ENCODE peak calls at places on chromosomes 6 and 20, in nine cellular contexts. H is iPS DF 6.9; C is H9; W is heart right ventricle; Z is CD4-positive, alpha-beta memory T cell; F is A549; X is naive thymus-derived CD4-positive, alpha-beta T cell; E is left ventricle myocardium inferior; D is stomach. J is an unnamed sample. For H3K4me1, the result is how much of the 10 kb centered on the place peaks cover.

GRCh38 chr20:5890773-5891441 is 59.4 kb downstream of the TRMT6 start:
- DNase-seq in H (no peak), C (no peak), W (no peak), Z (no peak), F (no peak), X (no peak), E (no peak), D (no peak), J (no peak)

GRCh38 chr6:160355001-160355400 is 6.8 kb downstream of the SLC22A3 start:
- DNase-seq in H (no peak), C (no peak), W (no peak), Z (no peak), F (peak), X (no peak), E (no peak), D (no peak), J (no peak)

GRCh38 chr6:139308936-139309603 is 17.3 kb upstream of the TXLNB start:
- DNase-seq in H (no peak), C (no peak), W (peak), Z (no peak), F (no peak), X (no peak), E (no peak), D (peak), J (no peak)

GRCh38 chr6:87393026-87393622 is 14.6 kb upstream of the CFAP206 start:
- DNase-seq in H (peak), C (no peak), W (peak), Z (peak), F (peak), X (peak), E (no peak), D (no peak), J (peak)

GRCh38 chr20:36214684-36215256 is 21.5 kb upstream of the AAR2 start:
- DNase-seq in H (no peak), C (peak), W (no peak), Z (peak), F (peak), X (no peak), E (no peak), D (no peak), J (no peak)

GRCh38 chr6:112827793-112828192 is 480.7 kb downstream of the RFPL4B start:
- DNase-seq in H (no peak), C (no peak), W (peak), Z (no peak), F (no peak), X (no peak), E (peak), D (no peak), J (no peak)

GRCh38 chr6:88380083-88380482 is 213.9 kb upstream of the CNR1 start:
- DNase-seq in H (no peak), C (no peak), W (no peak), Z (no peak), F (peak), X (no peak), E (peak), D (no peak), J (no peak)

GRCh38 chr20:45077559-45077958 is 23.4 kb downstream of the KCNS1 start:
- DNase-seq in H (no peak), C (no peak), W (no peak), Z (no peak), F (no peak), X (no peak), E (no peak), D (no peak), J (no peak)

DNA sequence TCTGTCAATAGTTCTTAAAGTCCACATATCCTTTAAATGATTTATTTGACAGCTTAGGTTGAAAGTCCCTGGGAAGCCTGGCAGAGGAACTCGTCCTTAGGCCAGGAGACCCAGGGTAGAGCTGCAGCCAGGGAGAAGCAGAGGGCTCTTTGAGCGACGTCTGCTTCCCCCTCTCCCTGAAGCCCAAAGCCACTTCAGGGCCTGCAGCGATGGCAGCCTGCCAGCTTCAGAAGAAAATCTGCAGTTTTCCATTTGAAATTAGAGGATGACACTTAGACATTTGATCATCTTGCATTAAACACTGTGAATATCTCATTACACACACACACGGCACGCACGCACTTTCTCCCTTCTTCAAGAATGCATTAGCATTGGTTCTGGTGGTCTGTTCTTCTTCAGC is 96.5 kb downstream of the PLEKHG1 start:
- DNase-seq in H (no peak), C (no peak), W (no peak), Z (no peak), F (no peak), X (no peak), E (no peak), D (no peak), J (no peak)
- H3K4me1 ChIP-seq in H (under half), C (under half), W (under half), Z (under half), F (under half), X (under half), E (half or more), D (under half), J (under half)

DNA sequence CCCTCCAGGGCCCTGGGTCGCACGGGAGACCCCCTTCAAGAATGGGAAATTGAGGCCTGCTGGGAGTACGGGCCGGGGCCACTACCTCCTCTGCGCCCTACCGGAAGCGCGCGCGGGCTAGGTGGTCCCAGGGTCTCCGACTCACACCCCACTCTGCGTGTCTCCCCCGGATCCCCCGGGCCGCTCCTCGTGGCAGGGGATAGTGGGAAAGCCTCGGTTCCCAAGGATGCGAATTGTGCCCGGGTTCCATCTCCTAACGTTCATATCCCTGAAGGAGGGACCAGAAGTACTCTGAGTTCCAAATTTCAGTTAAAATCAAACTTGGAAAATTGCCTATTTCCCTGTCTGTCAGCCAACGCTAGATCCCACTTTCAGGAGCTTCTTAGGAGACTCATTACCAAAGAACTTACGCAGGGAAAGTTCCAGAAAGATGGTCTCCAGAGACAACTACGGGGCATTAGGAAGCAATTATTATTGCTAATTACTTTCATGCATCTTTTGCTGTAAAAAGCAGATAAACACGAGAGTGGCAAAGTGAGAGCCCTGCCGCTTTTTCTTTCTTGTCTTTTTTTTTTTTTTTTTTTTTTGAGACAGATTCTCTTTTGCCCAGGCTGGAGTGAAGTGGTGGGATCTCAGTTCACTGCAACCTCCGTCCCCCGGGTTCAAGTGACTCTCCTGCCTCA is 858 bp downstream of the FAM83D start:
- DNase-seq in H (no peak), C (no peak), W (no peak), Z (no peak), F (no peak), X (no peak), E (no peak), D (no peak), J (no peak)
- H3K27ac ChIP-seq in H (no peak), C (no peak), W (no peak), Z (peak), F (peak), X (peak), E (no peak), D (peak), J (peak)

GRCh38 chr20:41034239-41034638 is 5.6 kb downstream of the TOP1 start:
- DNase-seq in H (no peak), C (no peak), W (no peak), Z (no peak), F (no peak), X (no peak), E (no peak), D (no peak), J (no peak)
- H3K4me1 ChIP-seq in H (under half), C (under half), W (under half), Z (half or more), F (half or more), X (under half), E (half or more), D (under half), J (half or more)

GRCh38 chr6:21123485-21124436 is 469.8 kb upstream of the SOX4 start:
- DNase-seq in H (no peak), C (no peak), W (no peak), Z (no peak), F (no peak), X (no peak), E (no peak), D (no peak), J (no peak)
- H3K27ac ChIP-seq in H (no peak), C (no peak), W (no peak), Z (no peak), F (no peak), X (no peak), E (no peak), D (no peak), J (no peak)

DNA sequence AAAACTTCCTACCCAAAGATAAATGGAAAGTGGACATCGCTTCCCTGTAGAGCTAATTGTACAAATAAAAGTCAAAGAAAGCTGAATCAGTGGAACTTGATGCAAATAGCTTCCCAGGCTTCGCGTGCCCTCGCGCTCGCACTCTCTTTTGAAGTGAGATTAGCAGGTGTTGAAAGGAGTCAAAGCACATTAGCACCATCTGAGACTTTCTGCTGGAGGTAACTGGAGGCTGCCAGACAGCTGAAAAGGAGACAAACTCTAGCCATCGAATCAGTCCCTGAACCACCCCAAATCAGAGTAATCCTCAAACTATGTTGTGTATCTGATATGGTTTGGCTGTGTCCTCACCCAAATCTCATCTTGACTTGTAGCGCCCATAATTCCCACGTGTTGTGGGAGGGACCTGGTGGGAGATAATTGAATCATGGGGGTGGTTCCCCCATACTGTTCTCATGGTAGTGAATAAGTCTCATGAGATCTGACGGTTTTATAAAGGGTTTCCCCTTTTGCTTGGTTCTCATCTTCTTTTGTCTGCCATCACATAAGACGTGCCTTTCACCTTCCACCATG is 23.7 kb downstream of the SULF2 start:
- DNase-seq in H (no peak), C (no peak), W (no peak), Z (no peak), F (no peak), X (no peak), E (no peak), D (no peak), J (no peak)
- H3K4me1 ChIP-seq in H (under half), C (under half), W (under half), Z (under half), F (under half), X (under half), E (under half), D (under half), J (under half)

DNA sequence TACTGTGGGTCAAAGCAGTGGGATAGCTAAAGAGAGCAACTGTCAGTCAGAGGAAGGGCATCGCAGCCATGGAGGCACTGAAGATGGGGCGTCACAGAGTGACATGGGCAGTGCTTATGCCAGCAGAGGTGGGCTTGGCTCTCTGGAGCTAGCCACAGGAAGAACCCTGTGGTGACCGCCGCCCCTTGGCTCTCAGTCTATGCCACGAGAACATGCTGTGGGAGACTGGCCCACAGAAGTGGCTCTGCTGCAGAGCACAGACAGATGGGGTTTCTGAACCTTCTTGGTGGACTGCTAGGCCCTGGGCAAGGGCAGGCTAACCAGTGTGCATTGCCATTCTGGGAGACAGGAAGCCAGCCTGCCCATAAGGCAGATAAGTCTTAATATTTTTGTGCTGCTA is 290.0 kb upstream of the SUPT3H start:
- DNase-seq in H (no peak), C (no peak), W (no peak), Z (no peak), F (no peak), X (no peak), E (no peak), D (no peak), J (no peak)
- H3K27ac ChIP-seq in H (no peak), C (no peak), W (no peak), Z (no peak), F (no peak), X (no peak), E (no peak), D (no peak), J (no peak)

GRCh38 chr20:50223321-50223995 is 32.8 kb downstream of the CEBPB start:
- DNase-seq in H (no peak), C (no peak), W (no peak), Z (no peak), F (no peak), X (no peak), E (no peak), D (no peak), J (peak)
- H3K4me1 ChIP-seq in H (under half), C (under half), W (under half), Z (under half), F (under half), X (under half), E (under half), D (under half), J (under half)

DNA sequence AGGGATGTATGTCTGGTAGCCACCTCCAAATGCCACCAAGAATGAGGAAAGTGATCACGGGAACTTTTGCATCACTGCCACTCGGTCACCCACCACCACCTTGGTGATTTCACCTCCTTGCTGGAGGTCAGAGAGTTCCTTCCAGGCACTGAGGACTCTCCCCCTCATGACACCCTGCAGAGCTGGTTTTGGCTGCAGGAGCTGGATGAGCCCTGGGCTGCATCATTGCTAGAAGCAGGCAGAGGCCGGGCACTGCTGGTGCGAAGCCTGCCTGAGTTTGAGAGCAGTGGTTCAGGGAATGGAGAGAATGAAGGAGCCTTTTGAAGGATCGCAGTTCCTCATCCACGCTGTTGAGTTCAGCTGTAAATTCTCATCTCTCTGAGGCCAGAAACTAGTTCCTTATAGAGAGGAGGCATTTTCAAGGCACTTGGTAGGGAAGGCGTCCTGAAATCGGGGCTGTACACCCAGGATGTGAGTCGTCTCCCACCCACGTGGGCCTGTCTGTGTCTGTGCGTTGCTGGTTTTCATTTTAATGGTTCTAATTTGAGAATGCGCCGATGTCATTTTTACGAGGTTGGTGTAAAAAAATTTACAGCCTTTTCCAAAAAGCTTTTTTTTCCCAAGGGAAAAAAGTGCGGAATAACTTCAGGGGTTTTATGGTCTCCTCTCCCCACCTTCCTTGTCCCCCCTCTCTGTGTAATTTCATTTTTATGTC is 25.0 kb downstream of the FOXP4 start:
- DNase-seq in H (no peak), C (no peak), W (no peak), Z (no peak), F (no peak), X (no peak), E (no peak), D (no peak), J (no peak)
- H3K27ac ChIP-seq in H (no peak), C (no peak), W (no peak), Z (no peak), F (peak), X (no peak), E (no peak), D (no peak), J (no peak)

DNA sequence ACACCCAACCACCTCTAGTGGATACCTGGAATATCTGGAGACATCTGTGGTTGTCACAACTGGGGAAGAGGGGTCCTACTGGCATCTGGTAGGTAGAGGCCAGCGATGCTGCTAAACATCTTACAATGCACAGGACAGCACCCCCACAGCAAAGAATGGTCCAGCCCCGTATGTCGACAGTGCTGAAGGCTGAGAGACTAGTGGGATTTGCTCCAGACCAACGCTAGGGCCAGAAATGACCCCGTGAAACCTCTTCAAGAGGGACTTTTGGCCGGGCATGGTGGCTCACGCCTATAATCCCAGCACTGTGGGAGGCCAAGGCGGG is 7.2 kb downstream of the PREX1 start:
- DNase-seq in H (no peak), C (no peak), W (no peak), Z (no peak), F (no peak), X (no peak), E (no peak), D (no peak), J (no peak)
- H3K4me1 ChIP-seq in H (under half), C (under half), W (under half), Z (half or more), F (under half), X (half or more), E (half or more), D (under half), J (half or more)

J was measured in CD8-positive, alpha-beta memory T cell.